ENCODE peak calls at places on chromosomes 13 and 19, in ten cellular contexts. W, P, L, E, A, C, Y, Z, D and V are unnamed samples. For H3K4me1, the result is how much of the 10 kb centered on the place peaks cover.

GRCh38 chr13:36820222-36820621 is 1.2 kb downstream of the RFXAP start:
- DNase-seq in W (no peak), E (no peak), D (no peak), Z (no peak), Y (peak), A (no peak), L (no peak), P (no peak), C (no peak), V (no peak)

GRCh38 chr13:107266657-107267056 is 698.7 kb upstream of the ARGLU1 start:
- DNase-seq in L (no peak), Z (no peak), D (no peak), P (no peak), E (no peak), C (no peak), A (no peak), Y (no peak), W (no peak), V (no peak)

GRCh38 chr19:4449022-4449825 is 8.4 kb downstream of the UBXN6 start:
- DNase-seq in C (peak), Y (no peak), W (peak), L (no peak), A (peak), Z (peak), E (peak), P (no peak), D (no peak), V (peak)

GRCh38 chr13:92225861-92226260 is 827.4 kb downstream of the GPC5 start:
- DNase-seq in A (no peak), Y (no peak), D (no peak), P (no peak), C (no peak), E (no peak), W (no peak), Z (no peak), L (no peak), V (no peak)

GRCh38 chr19:45693168-45693788 is 812 bp downstream of the QPCTL start:
- DNase-seq in D (peak), P (peak), Y (peak), W (peak), Z (peak), A (peak), E (peak), C (peak), L (peak), V (peak)

GRCh38 chr19:18205180-18205915 is 1.5 kb upstream of the RAB3A start:
- DNase-seq in A (peak), Z (peak), E (peak), P (peak), L (peak), C (peak), Y (peak), D (peak), W (peak), V (peak)

GRCh38 chr13:56718791-56719190 is 421.9 kb upstream of the PRR20A start:
- DNase-seq in Z (no peak), D (no peak), Y (no peak), E (no peak), W (no peak), L (no peak), C (no peak), A (no peak), P (no peak), V (no peak)

GRCh38 chr13:79081942-79082341 is 324.1 kb downstream of the RBM26 start:
- DNase-seq in W (no peak), P (no peak), A (no peak), D (no peak), E (no peak), Y (no peak), C (no peak), Z (no peak), L (no peak), V (no peak)

GRCh38 chr19:6610934-6611370 is 20.0 kb upstream of the CD70 start:
- DNase-seq in E (no peak), W (peak), P (peak), Y (peak), D (no peak), Z (no peak), L (no peak), C (no peak), A (no peak), V (peak)

GRCh38 chr13:90365130-90365529 is 982.4 kb upstream of the MIR17HG start:
- DNase-seq in D (no peak), W (peak), A (no peak), C (no peak), P (no peak), Y (peak), Z (no peak), L (no peak), E (no peak), V (no peak)

GRCh38 chr13:23044906-23045305 is 135.9 kb upstream of the SGCG start:
- DNase-seq in Y (no peak), A (no peak), L (no peak), Z (no peak), W (no peak), P (no peak), C (no peak), E (no peak), D (no peak), V (no peak)

GRCh38 chr19:20077791-20078463 is at the start of gene ZNF90:
- DNase-seq in Y (peak), D (peak), W (peak), E (peak), L (peak), P (peak), C (peak), Z (peak), A (peak), V (peak)

GRCh38 chr13:61148211-61148610 is 267.4 kb downstream of the PCDH20 start:
- DNase-seq in Y (no peak), C (no peak), P (no peak), W (no peak), A (no peak), Z (no peak), L (no peak), D (no peak), E (no peak), V (no peak)
- H3K4me1 ChIP-seq in Y (under half), C (under half), P (under half), W (under half), A (under half), Z (under half), L (under half), D (under half), E (under half), V (under half)

GRCh38 chr19:7987084-7987768 is 18.2 kb downstream of the ELAVL1 start:
- DNase-seq in L (no peak), E (no peak), W (no peak), Y (no peak), C (no peak), Z (no peak), A (no peak), P (no peak), D (no peak), V (no peak)

GRCh38 chr19:7985481-7985911 is 19.9 kb downstream of the ELAVL1 start:
- DNase-seq in P (no peak), D (no peak), Y (no peak), C (no peak), E (no peak), W (no peak), L (no peak), A (no peak), Z (no peak), V (no peak)

GRCh38 chr19:7988307-7988706 is 17.1 kb downstream of the ELAVL1 start:
- DNase-seq in Y (peak), P (peak), E (no peak), L (no peak), Z (no peak), D (no peak), C (no peak), W (no peak), A (no peak), V (no peak)

GRCh38 chr19:7983995-7984837 is 21.2 kb downstream of the ELAVL1 start:
- DNase-seq in W (no peak), Z (no peak), D (no peak), A (no peak), P (no peak), E (no peak), C (no peak), Y (no peak), L (no peak), V (no peak)

GRCh38 chr19:7986321-7987083 is 18.9 kb downstream of the ELAVL1 start:
- DNase-seq in L (no peak), E (no peak), D (no peak), W (peak), P (peak), Y (peak), Z (no peak), A (no peak), C (no peak), V (no peak)
- H3K4me1 ChIP-seq in L (under half), E (under half), D (under half), W (under half), P (under half), Y (under half), Z (half or more), A (under half), C (under half), V (under half)

DNA sequence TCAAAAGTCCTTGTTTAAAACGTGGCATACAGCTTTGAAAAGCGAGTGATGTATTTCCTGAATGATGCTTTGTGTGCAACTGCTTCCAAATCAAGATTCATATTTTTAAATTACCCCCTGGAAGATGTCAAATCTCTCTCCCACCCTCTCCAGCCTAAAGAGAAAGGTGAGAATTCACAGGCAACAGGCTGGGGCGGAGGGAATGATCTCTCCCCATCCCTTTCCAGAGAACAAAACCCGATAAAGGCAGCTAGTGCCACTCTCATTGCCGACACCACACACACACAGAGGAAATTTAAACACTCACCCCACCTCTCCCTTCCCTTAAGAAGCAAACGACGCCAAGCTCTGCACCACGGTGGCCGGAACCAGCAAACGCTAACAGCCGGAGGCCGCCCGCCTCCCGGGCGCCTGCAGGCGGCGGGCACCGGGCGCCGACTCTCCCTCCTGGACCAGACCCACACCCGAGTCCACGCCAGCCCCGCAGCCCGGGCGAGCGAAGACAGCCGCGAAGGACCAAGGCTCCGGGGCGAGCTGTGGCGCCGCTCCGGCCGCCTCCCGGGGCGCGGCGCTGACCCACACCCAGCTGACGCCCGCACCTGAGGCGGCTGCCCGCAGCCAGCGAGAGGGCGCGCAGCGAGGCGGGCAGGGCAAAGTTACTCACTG is 485 bp downstream of the LNX2 start:
- DNase-seq in E (peak), C (no peak), A (peak), D (peak), P (no peak), Z (peak), W (peak), L (peak), Y (peak), V (peak)
- H3K4me1 ChIP-seq in E (under half), C (under half), A (under half), D (under half), P (under half), Z (half or more), W (under half), L (under half), Y (under half), V (under half)

DNA sequence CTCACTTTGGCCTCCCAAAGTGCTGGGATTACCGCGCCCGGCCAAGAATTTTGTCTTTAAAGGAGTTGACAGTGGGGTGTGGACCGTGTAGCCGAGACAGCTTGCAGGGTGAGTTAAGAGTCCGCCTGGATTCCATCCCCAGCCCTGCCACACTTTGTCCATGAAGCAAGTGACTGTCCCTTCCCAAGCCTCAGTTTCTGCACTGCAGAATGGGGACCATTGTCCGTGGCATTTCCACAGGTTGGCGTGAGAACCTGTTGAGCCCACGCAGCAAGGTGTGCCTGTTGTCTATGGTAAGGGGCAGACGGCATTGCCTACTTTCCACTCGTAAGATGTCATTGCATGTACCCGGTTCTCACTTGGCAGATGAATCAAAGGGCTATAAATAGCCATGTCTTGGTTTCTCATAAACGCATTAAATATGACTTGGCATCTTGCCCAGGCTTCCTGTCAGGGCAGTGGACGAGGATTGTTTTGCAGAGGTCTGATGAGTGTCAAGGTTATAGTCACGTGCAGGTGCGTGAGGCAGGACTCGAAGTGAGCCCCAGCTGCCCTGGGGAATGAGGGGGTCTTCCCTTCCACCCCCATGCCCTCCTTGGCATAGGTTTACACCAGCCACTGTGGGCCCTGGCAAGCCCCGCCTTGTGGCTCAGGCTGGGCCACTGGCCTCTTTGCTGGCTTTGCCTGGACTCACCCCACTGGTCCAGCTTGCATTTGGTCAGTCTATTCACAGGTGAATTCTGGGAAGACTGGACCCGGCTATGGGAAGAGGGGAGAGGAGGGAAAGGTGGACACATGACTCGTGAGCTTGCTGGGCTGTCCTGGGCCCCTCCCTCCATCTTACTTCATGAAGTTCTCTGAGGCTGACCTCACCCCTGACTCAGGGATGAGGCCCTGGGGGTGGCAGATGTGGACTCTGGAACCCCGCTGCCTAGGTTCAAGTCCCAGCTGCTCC is 14.6 kb downstream of the FAM187B start:
- DNase-seq in Y (peak), D (peak), C (no peak), E (peak), W (peak), A (peak), Z (peak), P (peak), L (no peak), V (peak)
- H3K4me1 ChIP-seq in Y (under half), D (half or more), C (under half), E (under half), W (under half), A (under half), Z (under half), P (under half), L (under half), V (under half)

DNA sequence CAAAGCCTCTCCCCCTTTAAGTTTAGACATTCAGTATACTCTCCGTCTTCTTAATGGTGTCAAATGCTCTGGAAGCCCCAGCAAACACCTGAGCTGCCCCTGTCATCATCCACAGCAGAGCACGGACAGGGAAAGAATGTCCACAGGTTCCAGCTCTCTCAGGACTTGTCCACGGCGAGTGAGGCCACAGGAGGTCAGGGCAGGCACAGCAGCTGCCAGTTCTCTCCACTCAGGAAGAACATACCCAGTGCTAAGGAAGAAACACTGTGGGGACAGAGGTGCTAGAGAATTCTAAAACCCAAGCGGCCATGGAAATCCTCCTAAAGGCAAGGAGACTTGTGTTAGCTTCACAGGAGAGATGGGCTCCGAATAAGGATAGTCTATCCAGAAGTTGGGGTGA is 132.0 kb upstream of the SERP2 start:
- DNase-seq in L (no peak), E (no peak), C (no peak), D (no peak), Z (no peak), A (no peak), P (no peak), W (no peak), Y (no peak), V (peak)
- H3K4me1 ChIP-seq in L (under half), E (under half), C (under half), D (under half), Z (under half), A (under half), P (under half), W (under half), Y (under half), V (under half)

GRCh38 chr13:44565881-44566280 is 10.2 kb downstream of the TSC22D1 start:
- DNase-seq in D (no peak), C (no peak), E (no peak), P (no peak), W (no peak), Y (peak), Z (no peak), A (no peak), L (no peak), V (no peak)
- H3K4me1 ChIP-seq in D (under half), C (under half), E (under half), P (half or more), W (under half), Y (under half), Z (under half), A (under half), L (under half), V (under half)

GRCh38 chr13:102312841-102313240 is 89.0 kb downstream of the FGF14 start:
- DNase-seq in L (no peak), C (no peak), Z (no peak), A (no peak), Y (no peak), P (no peak), W (no peak), D (no peak), E (no peak), V (no peak)
- H3K4me1 ChIP-seq in L (under half), C (under half), Z (under half), A (under half), Y (under half), P (under half), W (under half), D (under half), E (under half), V (under half)

GRCh38 chr13:20360835-20361412 is 128.8 kb upstream of the GJB6 start:
- DNase-seq in Z (no peak), D (no peak), W (no peak), P (no peak), A (no peak), C (no peak), Y (peak), E (no peak), L (no peak), V (no peak)
- H3K4me1 ChIP-seq in Z (under half), D (under half), W (under half), P (under half), A (under half), C (under half), Y (under half), E (under half), L (under half), V (under half)

DNA sequence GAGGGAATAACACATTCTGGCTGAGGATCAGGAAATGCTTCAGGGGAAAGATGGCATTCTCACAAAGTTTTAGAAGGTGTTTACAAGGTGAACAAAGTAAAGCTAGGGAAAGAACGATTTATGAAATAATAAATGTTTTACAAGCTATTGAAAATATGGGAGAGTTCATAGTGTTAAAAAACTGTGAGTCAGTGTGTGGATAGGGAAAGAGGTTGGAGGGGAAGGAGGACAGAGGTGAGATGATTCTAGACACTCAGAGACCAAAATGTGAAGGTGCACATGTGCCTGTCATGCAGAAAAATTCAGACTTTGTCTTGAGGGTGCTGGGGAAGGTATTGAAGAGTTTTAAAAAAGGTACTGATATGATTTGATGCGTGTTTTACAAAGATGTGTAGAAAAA is 476.1 kb downstream of the TDRD3 start:
- DNase-seq in P (no peak), W (no peak), A (no peak), L (no peak), Z (no peak), C (no peak), E (no peak), Y (no peak), D (no peak), V (no peak)
- H3K4me1 ChIP-seq in P (under half), W (under half), A (under half), L (under half), Z (under half), C (under half), E (under half), Y (under half), D (under half), V (under half)